ENCODE peak calls at places on chromosomes 5 and 9, in nine cellular contexts. One of them, this sample, is unnamed.

GRCh38 chr5:68435611-68436010 is 220.1 kb downstream of the PIK3R1 start:
- DNase-seq in effector memory CD4-positive, alpha-beta T cell: no peak
- DNase-seq in left ventricle myocardium inferior: no peak
- DNase-seq in substantia nigra: no peak
- DNase-seq in cardiac muscle cell: no peak
- DNase-seq in osteocyte: no peak
- DNase-seq in Daoy: no peak
- DNase-seq in midbrain: peak; percentile 21
- DNase-seq in cardiac fibroblast: no peak
- DNase-seq in this sample: no peak

GRCh38 chr5:170896779-170897178 is 35.0 kb downstream of the RANBP17 start:
- DNase-seq in effector memory CD4-positive, alpha-beta T cell: no peak
- DNase-seq in left ventricle myocardium inferior: no peak
- DNase-seq in substantia nigra: peak; percentile 4
- DNase-seq in cardiac muscle cell: peak; percentile 28
- DNase-seq in osteocyte: no peak
- DNase-seq in Daoy: peak; percentile 61
- DNase-seq in midbrain: peak; percentile 44
- DNase-seq in cardiac fibroblast: peak; percentile 65
- DNase-seq in this sample: peak; percentile 36

GRCh38 chr9:123997665-123998277 is 13.8 kb upstream of the LHX2 start:
- DNase-seq in effector memory CD4-positive, alpha-beta T cell: no peak
- DNase-seq in left ventricle myocardium inferior: peak; percentile 52
- DNase-seq in substantia nigra: no peak
- DNase-seq in cardiac muscle cell: no peak
- DNase-seq in osteocyte: no peak
- DNase-seq in Daoy: peak; percentile 71
- DNase-seq in midbrain: no peak
- DNase-seq in cardiac fibroblast: peak; percentile 23
- DNase-seq in this sample: peak; percentile 71

GRCh38 chr9:128159073-128159783 is 837 bp upstream of the BBLN start:
- DNase-seq in effector memory CD4-positive, alpha-beta T cell: peak; percentile 61
- DNase-seq in left ventricle myocardium inferior: no peak
- DNase-seq in substantia nigra: no peak
- DNase-seq in cardiac muscle cell: no peak
- DNase-seq in osteocyte: no peak
- DNase-seq in Daoy: peak; percentile 59
- DNase-seq in midbrain: no peak
- DNase-seq in cardiac fibroblast: no peak
- DNase-seq in this sample: peak; percentile 28

GRCh38 chr5:150317048-150318003 is 14.6 kb upstream of the ARSI start:
- DNase-seq in effector memory CD4-positive, alpha-beta T cell: no peak
- DNase-seq in left ventricle myocardium inferior: no peak
- DNase-seq in substantia nigra: no peak
- DNase-seq in cardiac muscle cell: no peak
- DNase-seq in osteocyte: no peak
- DNase-seq in Daoy: peak; percentile 99
- DNase-seq in midbrain: no peak
- DNase-seq in cardiac fibroblast: peak; percentile 82
- DNase-seq in this sample: no peak

GRCh38 chr5:177426566-177427210 is at the start of gene GRK6:
- DNase-seq in effector memory CD4-positive, alpha-beta T cell: peak; percentile 66
- DNase-seq in left ventricle myocardium inferior: peak; percentile 32
- DNase-seq in substantia nigra: no peak
- DNase-seq in cardiac muscle cell: no peak
- DNase-seq in osteocyte: no peak
- DNase-seq in Daoy: peak; percentile 59
- DNase-seq in midbrain: no peak
- DNase-seq in cardiac fibroblast: no peak
- DNase-seq in this sample: no peak

GRCh38 chr9:111662851-111663823 is 1.7 kb downstream of the GNG10 start:
- DNase-seq in effector memory CD4-positive, alpha-beta T cell: no peak
- DNase-seq in left ventricle myocardium inferior: no peak
- DNase-seq in substantia nigra: no peak
- DNase-seq in cardiac muscle cell: no peak
- DNase-seq in osteocyte: no peak
- DNase-seq in Daoy: no peak
- DNase-seq in midbrain: no peak
- DNase-seq in cardiac fibroblast: no peak
- DNase-seq in this sample: no peak

GRCh38 chr9:115374724-115375268 is 256.8 kb upstream of the TNC start:
- DNase-seq in effector memory CD4-positive, alpha-beta T cell: no peak
- DNase-seq in left ventricle myocardium inferior: no peak
- DNase-seq in substantia nigra: no peak
- DNase-seq in cardiac muscle cell: no peak
- DNase-seq in osteocyte: no peak
- DNase-seq in Daoy: no peak
- DNase-seq in midbrain: no peak
- DNase-seq in cardiac fibroblast: no peak
- DNase-seq in this sample: no peak

GRCh38 chr5:72624641-72625236 is 117.5 kb upstream of the ZNF366 start:
- DNase-seq in effector memory CD4-positive, alpha-beta T cell: no peak
- DNase-seq in left ventricle myocardium inferior: no peak
- DNase-seq in substantia nigra: no peak
- DNase-seq in cardiac muscle cell: no peak
- DNase-seq in osteocyte: no peak
- DNase-seq in Daoy: peak; percentile 67
- DNase-seq in midbrain: no peak
- DNase-seq in cardiac fibroblast: peak; percentile 66
- DNase-seq in this sample: no peak

This sample was measured in testis.